ENCODE peak calls at places on chromosome 16, in seven cellular contexts. I is fibroblast of lung; W is Peyer's patch; Z is naive thymus-derived CD4-positive, alpha-beta T cell; Y is esophagus squamous epithelium; B is pancreas; U is CD8-positive, alpha-beta memory T cell. K is an unnamed sample. For H3K4me1, the result is how much of the 10 kb centered on the place peaks cover.

GRCh38 chr16:57670206-57670605 is 2.1 kb downstream of the ADGRG3 start:
- DNase-seq in I (no peak), B (no peak), U (no peak), W (no peak), Y (no peak), Z (no peak), K (no peak)

GRCh38 chr16:72821551-72821950 is 226.4 kb downstream of the ZFHX3 start:
- DNase-seq in B (no peak), U (no peak), Z (no peak), W (no peak), Y (no peak), I (no peak), K (no peak)

GRCh38 chr16:19348125-19348524 is 62.6 kb downstream of the CLEC19A start:
- DNase-seq in U (no peak), B (no peak), Z (no peak), W (no peak), Y (no peak), I (no peak), K (no peak)

GRCh38 chr16:57585051-57585687 is 42.7 kb downstream of the ADGRG5 start:
- DNase-seq in U (no peak), I (no peak), W (peak), Z (no peak), Y (no peak), B (no peak), K (no peak)

GRCh38 chr16:48511716-48512115 is 98.3 kb downstream of the N4BP1 start:
- DNase-seq in B (no peak), I (no peak), U (no peak), Y (no peak), W (no peak), Z (no peak), K (no peak)

GRCh38 chr16:79564594-79565210 is 35.8 kb downstream of the MAF start:
- DNase-seq in U (no peak), B (no peak), W (no peak), Y (no peak), Z (no peak), I (no peak), K (no peak)

GRCh38 chr16:88599092-88599733 is 29.0 kb downstream of the ZC3H18 start:
- DNase-seq in B (no peak), Y (peak), W (peak), I (no peak), U (no peak), Z (no peak), K (peak)

GRCh38 chr16:2810651-2811050 is 6.4 kb upstream of the PRSS21 start:
- DNase-seq in W (no peak), Z (no peak), U (no peak), I (no peak), B (no peak), Y (no peak), K (no peak)

GRCh38 chr16:70399951-70400350 is 38.9 kb downstream of the ST3GAL2 start:
- DNase-seq in Y (no peak), B (no peak), W (no peak), Z (no peak), U (no peak), I (no peak), K (no peak)

GRCh38 chr16:17392857-17393421 is 77.8 kb downstream of the XYLT1 start:
- DNase-seq in B (no peak), W (peak), Z (no peak), U (no peak), I (no peak), Y (no peak), K (no peak)
- H3K4me1 ChIP-seq in B (under half), W (under half), Z (under half), U (under half), I (under half), Y (under half), K (under half)

GRCh38 chr16:67162439-67163163 is 1.9 kb upstream of the HSF4 start:
- DNase-seq in Z (no peak), B (peak), U (no peak), I (no peak), Y (no peak), W (no peak), K (no peak)
- H3K4me1 ChIP-seq in Z (half or more), B (under half), U (half or more), I (under half), Y (under half), W (under half), K (half or more)

DNA sequence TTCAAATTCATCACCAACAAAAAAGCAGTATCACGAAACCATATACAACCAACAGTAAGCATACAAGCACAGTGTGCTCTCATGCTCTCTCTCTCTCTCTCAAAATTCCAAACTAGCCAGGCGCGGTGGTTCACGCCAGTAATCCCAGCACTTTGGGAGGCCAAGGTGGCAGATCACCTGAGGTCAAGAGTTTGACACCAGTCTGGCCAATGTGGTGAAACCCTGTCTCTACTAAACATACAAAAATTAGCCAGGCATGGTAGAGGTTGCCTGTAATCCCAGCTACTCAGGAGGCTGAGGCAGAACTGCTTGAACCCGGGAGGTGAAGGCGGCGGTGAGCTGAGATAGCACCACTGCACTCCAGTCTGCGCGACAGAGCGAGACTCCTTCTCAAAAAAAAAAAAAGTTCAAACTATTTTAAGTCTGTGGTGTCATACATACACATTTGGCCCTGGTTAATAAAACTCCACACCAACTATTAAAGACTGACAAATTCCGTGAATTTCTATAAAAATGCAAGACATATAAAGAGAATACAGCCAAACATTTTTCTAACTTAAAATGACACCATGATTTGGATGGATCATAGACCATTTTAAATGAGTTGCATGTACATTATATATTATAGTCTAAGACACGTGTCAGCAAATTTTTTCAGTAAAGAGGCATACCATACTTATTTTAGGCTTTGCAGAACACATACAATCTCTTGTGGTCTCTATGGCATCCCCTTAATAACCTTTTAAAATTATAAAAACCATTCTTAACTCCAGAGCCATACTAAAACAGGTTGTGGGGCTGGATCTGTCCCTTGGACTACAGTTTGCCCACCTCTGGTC is 30.9 kb downstream of the GLG1 start:
- DNase-seq in B (no peak), I (no peak), U (no peak), W (no peak), Z (no peak), Y (no peak), K (no peak)
- H3K4me1 ChIP-seq in B (under half), I (under half), U (under half), W (under half), Z (under half), Y (under half), K (under half)

DNA sequence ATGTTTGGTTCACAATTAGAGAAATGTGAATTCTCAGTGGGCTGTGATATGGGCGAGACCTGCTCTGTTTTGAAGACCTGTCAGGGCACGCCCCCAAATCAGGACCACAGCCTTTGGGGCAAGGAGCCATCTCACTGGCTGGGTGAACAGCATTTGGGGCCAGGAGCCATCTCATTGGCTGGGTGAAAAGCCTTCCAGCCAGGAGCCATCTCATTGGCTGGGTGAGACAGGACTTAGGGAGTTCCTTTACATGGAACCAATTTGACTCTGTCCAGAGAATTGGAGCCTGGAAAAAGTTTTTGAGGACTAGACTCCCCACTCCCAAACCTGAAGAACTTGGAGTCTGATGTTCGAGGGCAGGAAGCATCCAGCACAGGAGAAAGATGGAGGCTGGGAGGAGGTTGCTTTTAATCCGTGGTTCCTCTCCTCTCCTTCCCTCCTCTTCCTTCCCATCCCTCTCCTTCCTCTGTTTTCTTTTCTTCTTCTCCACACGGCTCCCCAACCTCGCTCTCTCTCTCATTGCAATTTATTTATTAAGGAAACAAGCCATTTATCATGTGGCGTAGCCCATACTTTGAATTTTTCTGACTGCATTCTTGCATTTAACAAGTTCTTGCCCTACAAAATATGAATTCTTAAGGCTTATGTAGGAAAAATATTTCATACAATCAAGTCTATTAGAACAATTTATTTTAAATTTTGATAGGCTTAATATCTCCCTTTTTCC is 19.7 kb downstream of the FOXL1 start:
- DNase-seq in B (no peak), Y (no peak), U (no peak), I (no peak), W (no peak), Z (no peak), K (no peak)
- H3K4me1 ChIP-seq in B (under half), Y (under half), U (under half), I (under half), W (under half), Z (under half), K (under half)

DNA sequence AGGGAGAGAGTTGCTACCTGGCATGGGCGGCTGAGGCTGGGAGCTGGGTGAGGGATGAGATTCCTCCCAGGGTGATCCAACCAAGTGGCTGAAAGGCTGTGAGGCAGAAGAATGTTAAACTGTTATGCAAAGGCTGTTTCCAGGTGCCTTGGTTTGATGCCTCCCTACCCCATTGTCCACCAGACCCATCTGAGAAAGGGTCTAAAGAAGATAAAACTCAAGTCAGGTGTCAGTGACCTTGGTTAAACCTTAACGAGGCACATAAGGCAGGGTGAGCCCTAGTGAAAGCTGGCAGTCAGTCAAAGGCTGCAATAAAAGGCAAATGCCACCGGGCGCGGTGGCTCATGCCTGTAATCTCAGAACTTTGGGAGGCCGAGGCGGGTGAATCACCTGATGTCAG is 23.8 kb downstream of the LDHD start:
- DNase-seq in Z (no peak), Y (no peak), B (peak), I (no peak), W (peak), U (no peak), K (no peak)
- H3K4me1 ChIP-seq in Z (under half), Y (under half), B (under half), I (under half), W (under half), U (under half), K (under half)

DNA sequence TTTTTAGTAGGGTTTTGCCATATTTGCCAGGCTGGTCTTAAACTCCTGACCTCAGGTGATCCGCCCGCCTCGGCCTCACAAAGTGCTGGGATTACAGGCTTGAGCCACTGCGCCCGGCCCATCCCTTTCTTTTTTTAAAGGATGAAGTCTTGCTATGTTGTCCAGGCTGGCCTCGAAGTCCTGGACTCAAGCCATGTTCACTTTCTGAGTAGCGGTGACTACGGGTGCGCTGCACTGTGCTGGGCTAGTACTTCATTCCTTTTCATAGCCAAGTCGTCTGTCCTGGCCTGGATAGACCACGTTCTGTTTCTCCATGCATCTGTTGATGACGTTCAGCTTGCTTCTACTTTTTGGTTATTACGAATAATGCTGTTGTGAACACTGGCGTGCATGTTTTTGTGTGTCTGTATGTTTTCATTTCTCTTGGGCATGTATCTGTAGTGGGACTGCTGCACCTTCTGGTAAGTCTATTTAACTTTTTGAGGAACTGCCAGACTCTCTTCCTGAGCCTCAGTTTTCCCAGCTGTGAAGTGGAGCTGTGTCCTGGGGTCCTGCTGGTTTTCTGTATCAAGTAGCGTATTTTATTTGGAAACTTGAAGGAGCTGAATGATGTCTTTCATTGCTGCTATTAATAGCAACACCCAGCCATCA is 40.0 kb upstream of the GSE1 start:
- DNase-seq in Y (no peak), Z (no peak), B (no peak), U (no peak), I (no peak), W (no peak), K (no peak)
- H3K4me1 ChIP-seq in Y (under half), Z (under half), B (under half), U (half or more), I (under half), W (half or more), K (half or more)

DNA sequence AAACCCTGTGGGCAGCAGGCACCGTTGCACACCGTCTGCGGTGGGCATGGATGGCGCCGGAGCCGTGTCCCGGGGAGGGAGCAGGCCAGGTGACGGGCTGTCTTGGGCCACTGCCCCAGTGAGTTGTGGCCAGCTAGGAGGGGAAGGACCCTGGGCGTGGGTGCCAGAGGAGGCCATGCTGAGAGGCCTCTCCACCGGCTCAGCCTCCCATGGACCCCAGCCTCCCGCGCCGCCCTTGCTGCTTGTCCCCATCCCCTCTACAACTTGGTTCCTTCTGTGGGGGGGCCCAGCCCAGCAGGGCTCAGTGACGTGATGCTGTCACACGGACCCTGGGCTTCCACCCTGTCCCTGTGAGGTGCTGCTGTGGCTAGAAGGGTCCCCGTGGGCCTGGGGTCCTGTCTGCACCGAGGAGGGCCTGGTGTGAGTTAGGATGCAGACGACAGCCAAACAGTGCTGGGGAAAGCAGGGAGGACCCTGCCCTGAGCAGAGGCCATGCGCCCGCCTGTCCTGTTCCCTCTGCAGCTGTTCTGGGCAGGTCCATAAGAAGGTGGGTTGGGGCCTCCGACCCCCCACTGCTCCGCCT is 11.3 kb downstream of the UBE2I start:
- DNase-seq in Y (no peak), W (no peak), B (no peak), I (no peak), U (no peak), Z (no peak), K (no peak)
- H3K4me1 ChIP-seq in Y (under half), W (under half), B (under half), I (under half), U (under half), Z (under half), K (under half)

GRCh38 chr16:68379472-68380347 is 68.6 kb downstream of the SMPD3 start:
- DNase-seq in Y (no peak), I (no peak), B (no peak), Z (peak), W (no peak), U (no peak), K (no peak)
- H3K4me1 ChIP-seq in Y (under half), I (under half), B (under half), Z (under half), W (under half), U (under half), K (under half)